ENCODE peak calls at places on chromosomes 7 and 10, in four cellular contexts. F, V, P and S are unnamed samples.

GRCh38 chr7:99224263-99224947 is 16.5 kb upstream of the KPNA7 start:
- DNase-seq in F (no peak), V (peak), P (peak), S (peak)

GRCh38 chr7:11415101-11415500 is 416.9 kb downstream of the THSD7A start:
- DNase-seq in F (no peak), V (no peak), P (no peak), S (no peak)

GRCh38 chr10:98170249-98171117 is 36.0 kb downstream of the R3HCC1L start:
- DNase-seq in F (no peak), V (peak), P (peak), S (peak)

GRCh38 chr7:138670594-138670993 is 30.6 kb downstream of the SVOPL start:
- DNase-seq in F (no peak), V (no peak), P (no peak), S (no peak)

GRCh38 chr7:147937428-147937827 is 653.1 kb upstream of the C7orf33 start:
- DNase-seq in F (no peak), V (no peak), P (no peak), S (peak)

GRCh38 chr10:126908225-126908624 is 3.0 kb downstream of the DOCK1 start:
- DNase-seq in F (peak), V (no peak), P (no peak), S (no peak)

GRCh38 chr10:70596860-70597809 is 5.4 kb downstream of the PRF1 start:
- DNase-seq in F (no peak), V (peak), P (no peak), S (no peak)

GRCh38 chr10:102629661-102630614 is 14.3 kb upstream of the TRIM8 start:
- DNase-seq in F (peak), V (peak), P (no peak), S (no peak)

GRCh38 chr10:7410306-7410799 is 481 bp downstream of the SFMBT2 start:
- DNase-seq in F (no peak), V (peak), P (peak), S (peak)

GRCh38 chr10:78986419-78986818 is 82.3 kb upstream of the ZMIZ1 start:
- DNase-seq in F (no peak), V (no peak), P (no peak), S (no peak)

GRCh38 chr10:6343321-6344010 is 140.7 kb downstream of the PFKFB3 start:
- DNase-seq in F (no peak), V (no peak), P (no peak), S (no peak)

GRCh38 chr10:61248013-61248412 is 205.2 kb downstream of the TMEM26 start:
- DNase-seq in F (no peak), V (no peak), P (no peak), S (no peak)

GRCh38 chr7:79376297-79377025 is 77.0 kb downstream of the MAGI2 start:
- DNase-seq in F (no peak), V (no peak), P (no peak), S (no peak)

GRCh38 chr7:29196971-29197370 is 2.4 kb downstream of the CHN2 start:
- DNase-seq in F (no peak), V (no peak), P (no peak), S (no peak)

GRCh38 chr7:96310106-96310505 is 11.8 kb downstream of the SLC25A13 start:
- DNase-seq in F (no peak), V (no peak), P (no peak), S (no peak)

GRCh38 chr7:134605978-134606923 is 40.4 kb upstream of the BPGM start:
- DNase-seq in F (peak), V (peak), P (peak), S (peak)